ENCODE peak calls at places on chromosomes 16 and 17, in nine cellular contexts. E is RWPE2, Y is testis, X is left ventricle myocardium inferior, F is body of pancreas, N is keratinocyte, W is GM23248, Z is PC-3, U is mesenchymal stem cell. K is an unnamed sample. For H3K4me1, the result is how much of the 10 kb centered on the place peaks cover.

GRCh38 chr17:65633988-65634387 is 72.5 kb upstream of the AXIN2 start:
- DNase-seq in F (no peak), W (no peak), U (no peak), N (no peak), E (no peak), Z (peak), Y (no peak), X (no peak), K (no peak)

GRCh38 chr17:56481654-56482053 is 111.8 kb upstream of the NOG start:
- DNase-seq in X (no peak), E (no peak), Y (no peak), W (no peak), Z (no peak), U (no peak), F (no peak), N (no peak), K (no peak)

GRCh38 chr16:82694239-82694874 is 67.6 kb downstream of the CDH13 start:
- DNase-seq in X (no peak), W (peak), F (no peak), U (peak), Y (no peak), Z (peak), N (peak), E (no peak), K (no peak)

GRCh38 chr17:19242926-19243325 is 5.8 kb downstream of the EPN2 start:
- DNase-seq in Y (no peak), N (no peak), F (no peak), X (no peak), W (no peak), U (no peak), E (no peak), Z (no peak), K (no peak)

GRCh38 chr16:67163164-67163902 is 1.2 kb upstream of the HSF4 start:
- DNase-seq in U (peak), F (peak), E (peak), Y (peak), X (peak), N (no peak), W (no peak), Z (no peak), K (no peak)

GRCh38 chr17:29972277-29972676 is 30.8 kb downstream of the EFCAB5 start:
- DNase-seq in Y (no peak), X (no peak), F (no peak), U (no peak), N (no peak), Z (no peak), E (no peak), W (no peak), K (no peak)

GRCh38 chr16:22210285-22210684 is 4.2 kb downstream of the EEF2K start:
- DNase-seq in W (no peak), F (no peak), U (no peak), X (no peak), Z (no peak), N (no peak), Y (no peak), E (no peak), K (no peak)

GRCh38 chr16:30482366-30482765 is 9.8 kb downstream of the ITGAL start:
- DNase-seq in Y (no peak), X (no peak), F (no peak), Z (no peak), N (no peak), W (peak), U (no peak), E (no peak), K (no peak)

GRCh38 chr16:71610936-71611871 is 14.8 kb upstream of the MARVELD3 start:
- DNase-seq in Z (peak), Y (peak), F (peak), N (no peak), U (peak), W (peak), E (no peak), X (peak), K (peak)

GRCh38 chr17:34171245-34171818 is 83.8 kb upstream of the CCL2 start:
- DNase-seq in Z (peak), Y (peak), U (peak), W (peak), X (peak), E (no peak), N (no peak), F (peak), K (peak)

GRCh38 chr16:85187002-85187401 is 74.7 kb upstream of the CIBAR2 start:
- DNase-seq in W (peak), F (no peak), E (no peak), Y (peak), Z (no peak), N (no peak), X (peak), U (peak), K (no peak)

GRCh38 chr17:29855686-29856085 is 74.3 kb downstream of the SSH2 start:
- DNase-seq in U (peak), X (no peak), Z (no peak), N (no peak), W (peak), E (no peak), F (no peak), Y (no peak), K (no peak)

GRCh38 chr16:369866-370436 is 387 bp downstream of the MRPL28 start:
- DNase-seq in W (peak), Y (no peak), F (peak), Z (peak), E (no peak), U (no peak), X (no peak), N (no peak), K (no peak)

GRCh38 chr16:21156767-21157467 is 1.6 kb upstream of the LDAF1 start:
- DNase-seq in X (no peak), Y (peak), E (no peak), F (peak), U (peak), N (peak), W (peak), Z (peak), K (no peak)

GRCh38 chr16:30570621-30571443 is 682 bp downstream of the ZNF688 start:
- DNase-seq in W (peak), U (peak), Y (peak), Z (no peak), F (peak), N (no peak), X (no peak), E (no peak), K (no peak)

GRCh38 chr17:30344283-30345088 is 10.6 kb upstream of the TMIGD1 start:
- DNase-seq in Y (peak), X (peak), E (no peak), N (no peak), F (peak), Z (peak), W (peak), U (peak), K (no peak)

GRCh38 chr17:28645576-28645939 is 600 bp upstream of the BLTP2 start:
- DNase-seq in W (no peak), X (no peak), Y (peak), Z (no peak), F (no peak), N (no peak), E (no peak), U (no peak), K (no peak)
- H3K4me1 ChIP-seq in W (under half), X (half or more), Y (under half), Z (under half), F (under half), N (under half), E (under half), U (under half), K (under half)

GRCh38 chr16:11310997-11311561 is 29.9 kb upstream of the PRM1 start:
- DNase-seq in U (no peak), N (no peak), X (no peak), W (no peak), Y (no peak), E (no peak), Z (no peak), F (no peak), K (peak)
- H3K4me1 ChIP-seq in U (half or more), N (under half), X (under half), W (under half), Y (under half), E (under half), Z (under half), F (under half), K (under half)

DNA sequence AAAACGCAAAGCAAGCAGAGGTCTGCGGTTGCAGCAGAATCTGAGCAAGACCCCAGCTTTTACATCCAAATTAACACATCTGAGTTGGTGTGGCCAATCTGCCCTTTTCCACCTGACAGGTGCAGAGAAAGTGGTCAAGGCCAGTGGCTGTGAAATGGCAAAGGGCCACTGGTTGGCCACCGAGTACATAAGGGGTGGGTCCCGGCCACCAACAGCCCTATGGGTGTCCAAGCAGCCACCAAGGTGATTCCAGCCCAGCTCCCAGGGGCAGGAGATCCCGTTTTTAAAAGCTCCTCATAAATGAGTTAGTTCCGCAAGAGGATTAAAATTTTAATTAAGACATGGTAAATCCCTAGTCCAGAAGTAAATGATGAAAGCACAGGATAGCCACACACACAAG is 29.1 kb downstream of the USP7 start:
- DNase-seq in Z (no peak), E (no peak), X (no peak), W (no peak), Y (no peak), F (peak), U (no peak), N (no peak), K (no peak)
- H3K4me1 ChIP-seq in Z (under half), E (under half), X (half or more), W (under half), Y (under half), F (half or more), U (under half), N (under half), K (under half)

DNA sequence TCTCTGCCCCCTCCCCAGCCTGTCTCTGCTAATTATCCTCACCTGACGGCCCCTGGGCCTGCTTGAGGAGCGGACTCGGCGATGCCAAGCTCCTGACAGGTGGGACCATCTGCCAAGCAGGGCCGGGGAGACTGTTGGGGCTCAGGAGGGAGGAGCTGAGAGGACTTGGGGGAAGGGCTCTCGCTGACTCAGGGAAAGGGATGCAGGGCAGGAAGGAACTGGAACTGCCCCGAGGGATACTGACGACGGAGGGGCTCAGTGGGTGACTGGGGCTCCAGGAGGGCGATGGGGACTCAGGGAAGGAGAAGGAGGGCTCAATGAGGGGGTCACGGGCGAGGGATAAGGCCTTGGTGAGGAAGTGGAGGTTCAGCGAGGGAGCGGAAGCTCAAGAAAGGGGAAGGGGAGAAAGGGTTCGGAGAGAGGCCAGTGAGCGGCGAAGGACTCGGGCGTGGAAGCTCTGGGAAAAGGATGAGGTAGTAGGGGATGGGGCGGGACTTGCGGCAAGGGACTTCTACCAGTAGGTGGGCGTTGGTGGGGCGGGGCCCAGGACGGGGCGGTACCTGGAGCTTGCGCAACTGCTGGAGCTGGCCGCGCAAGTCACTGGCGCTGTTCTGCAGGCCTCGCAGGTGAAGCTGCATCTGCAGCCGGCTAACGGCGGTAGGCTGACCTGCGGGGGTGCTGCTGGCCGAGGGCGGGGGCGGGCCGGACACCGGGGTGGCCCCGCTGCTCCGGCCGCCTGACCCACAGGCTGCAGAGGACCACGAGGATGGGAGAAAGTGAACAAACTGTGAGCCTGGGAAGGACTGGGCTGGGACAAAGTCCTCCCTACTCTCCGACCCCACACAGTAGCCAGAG is 46.5 kb downstream of the SRCIN1 start:
- DNase-seq in U (peak), Y (peak), N (peak), W (no peak), X (peak), Z (no peak), F (peak), E (peak), K (peak)
- H3K4me1 ChIP-seq in U (under half), Y (under half), N (under half), W (under half), X (under half), Z (under half), F (under half), E (under half), K (under half)